ENCODE peak calls at places on chromosomes 16 and 17, in five cellular contexts. Y is stimulated activated CD8-positive, alpha-beta memory T cell treated with anti-CD3 and anti-CD28 coated beads, Interleukin-4, amount 100 ng/mL, for 1 hour; N is GM19239; U is astrocyte of the spinal cord; R is WTC11. B is an unnamed sample.

GRCh38 chr17:76869878-76870714 is 1.9 kb downstream of the MGAT5B start:
- DNase-seq in N (no peak), R (peak), U (no peak), Y (no peak), B (no peak)

GRCh38 chr17:66354981-66355380 is 52.6 kb downstream of the PRKCA start:
- DNase-seq in U (peak), Y (no peak), R (no peak), N (no peak), B (no peak)

GRCh38 chr17:60901806-60902205 is 224.2 kb downstream of the BCAS3 start:
- DNase-seq in R (no peak), N (no peak), Y (no peak), U (peak), B (no peak)

GRCh38 chr17:82985973-82986372 is 93.4 kb upstream of the METRNL start:
- DNase-seq in N (no peak), Y (peak), R (peak), U (peak), B (peak)

GRCh38 chr16:30773826-30774225 is 11.7 kb downstream of the RNF40 start:
- DNase-seq in N (no peak), R (no peak), U (no peak), Y (no peak), B (no peak)

GRCh38 chr17:21239680-21240374 is 13.4 kb downstream of the NATD1 start:
- DNase-seq in R (peak), Y (no peak), U (peak), N (peak), B (no peak)

GRCh38 chr16:54936979-54937672 is 6.5 kb downstream of the IRX5 start:
- DNase-seq in N (no peak), R (peak), Y (no peak), U (peak), B (peak)

GRCh38 chr17:15920758-15921239 is 24.1 kb upstream of the ADORA2B start:
- DNase-seq in R (peak), U (peak), Y (no peak), N (no peak), B (no peak)

GRCh38 chr17:77349976-77350830 is 209.4 kb downstream of the SEC14L1 start:
- DNase-seq in R (no peak), U (peak), N (no peak), Y (no peak), B (no peak)

GRCh38 chr16:86029131-86029741 is 130.3 kb downstream of the IRF8 start:
- DNase-seq in U (no peak), R (no peak), Y (no peak), N (no peak), B (no peak)

GRCh38 chr17:71039391-71039790 is 870.1 kb downstream of the KCNJ2 start:
- DNase-seq in U (no peak), Y (no peak), N (no peak), R (no peak), B (no peak)

GRCh38 chr16:31134625-31135534 is 647 bp downstream of the PRSS8 start:
- DNase-seq in Y (no peak), N (no peak), U (no peak), R (peak), B (no peak)

GRCh38 chr17:17779015-17779611 is 57.7 kb downstream of the SREBF1 start:
- DNase-seq in R (no peak), U (no peak), Y (no peak), N (no peak), B (no peak)

GRCh38 chr16:25893332-25893731 is 201.6 kb downstream of the HS3ST4 start:
- DNase-seq in N (no peak), Y (no peak), R (no peak), U (no peak), B (no peak)

GRCh38 chr16:81424761-81425160 is 19.8 kb upstream of the CMIP start:
- DNase-seq in N (no peak), Y (no peak), R (no peak), U (no peak), B (peak)